ENCODE peak calls at places on chromosome 5, in six cellular contexts. R is ovary, A is pancreas, Z is mucosa of descending colon, F is uterus, U is H9. Q is an unnamed sample.

GRCh38 chr5:87393331-87393730 is 19.4 kb downstream of the CCNH start:
- DNase-seq in R (no peak), U (no peak), Z (no peak), A (no peak), F (no peak), Q (peak; percentile 79)

GRCh38 chr5:14143843-14144585 is 872 bp downstream of the TRIO start:
- DNase-seq in F (no peak), Z (peak; percentile 53), R (peak; percentile 47), U (peak; percentile 45), A (peak; percentile 44), Q (peak; percentile 56)

GRCh38 chr5:88875609-88876234 is 7.3 kb downstream of the MEF2C start:
- DNase-seq in R (no peak), A (no peak), U (no peak), Z (peak; percentile 31), F (no peak), Q (peak; percentile 28)

GRCh38 chr5:116371935-116372334 is 202.7 kb downstream of the SEMA6A start:
- DNase-seq in A (no peak), F (no peak), Z (no peak), R (no peak), U (no peak), Q (no peak)

GRCh38 chr5:36060516-36060885 is 6.2 kb downstream of the UGT3A2 start:
- DNase-seq in R (no peak), F (no peak), U (no peak), Z (no peak), A (no peak), Q (no peak)

GRCh38 chr5:171668097-171668412 is 117.6 kb upstream of the SMIM23 start:
- DNase-seq in A (no peak), R (no peak), U (no peak), Z (no peak), F (no peak), Q (no peak)

GRCh38 chr5:534743-535671 is 10.8 kb upstream of the SLC9A3 start:
- DNase-seq in F (no peak), R (no peak), U (no peak), Z (no peak), A (no peak), Q (no peak)

GRCh38 chr5:141121563-141121962 is at the start of gene PCDHB4:
- DNase-seq in R (peak; percentile 47), F (peak; percentile 45), Z (no peak), U (peak; percentile 51), A (peak; percentile 35), Q (no peak)

GRCh38 chr5:5971227-5971626 is 407.1 kb downstream of the MED10 start:
- DNase-seq in R (no peak), A (no peak), Z (no peak), U (no peak), F (no peak), Q (no peak)

GRCh38 chr5:89327621-89328020 is 444.6 kb upstream of the MEF2C start:
- DNase-seq in Z (no peak), F (no peak), A (no peak), R (no peak), U (no peak), Q (no peak)

GRCh38 chr5:139651863-139652787 is 4.0 kb downstream of the CXXC5 start:
- DNase-seq in U (peak; percentile 81), R (no peak), Z (peak; percentile 85), A (peak; percentile 86), F (peak; percentile 78), Q (peak; percentile 67)

GRCh38 chr5:54329731-54330709 is 19.6 kb upstream of the ARL15 start:
- DNase-seq in U (no peak), Z (peak; percentile 27), F (no peak), A (peak; percentile 59), R (no peak), Q (peak; percentile 83)

GRCh38 chr5:73450041-73450598 is 1.5 kb upstream of the FOXD1 start:
- DNase-seq in U (no peak), F (no peak), R (no peak), Z (no peak), A (no peak), Q (no peak)

GRCh38 chr5:176450077-176450476 is 1.9 kb downstream of the FAF2 start:
- DNase-seq in U (no peak), R (no peak), A (no peak), Z (no peak), F (no peak), Q (no peak)

GRCh38 chr5:142830241-142831018 is 60.3 kb downstream of the ARHGAP26 start:
- DNase-seq in R (no peak), A (no peak), Z (no peak), F (no peak), U (no peak), Q (no peak)

GRCh38 chr5:160105686-160106085 is 13.6 kb downstream of the PWWP2A start:
- DNase-seq in A (no peak), R (no peak), F (no peak), Z (no peak), U (no peak), Q (no peak)

GRCh38 chr5:8953016-8953415 is 592.9 kb downstream of the SEMA5A start:
- DNase-seq in F (no peak), R (no peak), Z (no peak), U (no peak), A (no peak), Q (no peak)

GRCh38 chr5:39424751-39425524 is at the start of gene DAB2:
- DNase-seq in F (peak; percentile 80), A (peak; percentile 67), U (peak; percentile 91), R (peak; percentile 78), Z (peak; percentile 80), Q (peak; percentile 97)

GRCh38 chr5:174723979-174724483 is 351 bp upstream of the MSX2 start:
- DNase-seq in Z (no peak), A (no peak), F (no peak), U (peak; percentile 42), R (no peak), Q (peak; percentile 26)

GRCh38 chr5:141664733-141665461 is 13.7 kb upstream of the FCHSD1 start:
- DNase-seq in R (peak; percentile 66), F (peak; percentile 69), A (peak; percentile 91), Z (peak; percentile 90), U (peak; percentile 85), Q (peak; percentile 76)

GRCh38 chr5:142611154-142611553 is 74.7 kb downstream of the FGF1 start:
- DNase-seq in F (peak; percentile 78), A (peak; percentile 78), U (peak; percentile 84), Z (peak; percentile 86), R (peak; percentile 63), Q (peak; percentile 70)

GRCh38 chr5:141560725-141561483 is 57.9 kb downstream of the DIAPH1 start:
- DNase-seq in A (peak; percentile 92), R (peak; percentile 88), F (peak; percentile 96), Z (peak; percentile 88), U (peak; percentile 95), Q (peak; percentile 95)

GRCh38 chr5:173315495-173316352 is 12.5 kb downstream of the STC2 start:
- DNase-seq in F (peak; percentile 46), U (no peak), R (peak; percentile 51), Z (peak; percentile 43), A (no peak), Q (peak; percentile 67)

GRCh38 chr5:15807861-15808260 is 307.9 kb downstream of the FBXL7 start:
- DNase-seq in U (no peak), A (no peak), Z (no peak), R (no peak), F (peak; percentile 43), Q (peak; percentile 53)

GRCh38 chr5:126499742-126500396 is 76.7 kb downstream of the GRAMD2B start:
- DNase-seq in U (peak; percentile 45), F (no peak), R (no peak), Z (peak; percentile 50), A (no peak), Q (peak; percentile 39)

GRCh38 chr5:34957857-34958690 is 28.7 kb downstream of the DNAJC21 start:
- DNase-seq in U (no peak), Z (peak; percentile 37), F (peak; percentile 26), A (peak; percentile 16), R (no peak), Q (peak; percentile 45)

GRCh38 chr5:38831909-38832308 is 13.9 kb upstream of the OSMR start:
- DNase-seq in F (no peak), A (no peak), Z (no peak), R (no peak), U (peak; percentile 44), Q (peak; percentile 63)

GRCh38 chr5:45643051-45643450 is 53.1 kb downstream of the HCN1 start:
- DNase-seq in Z (no peak), A (no peak), R (no peak), U (no peak), F (no peak), Q (no peak)

GRCh38 chr5:60295423-60295822 is 401.9 kb upstream of the PDE4D start:
- DNase-seq in F (no peak), R (no peak), Z (peak; percentile 40), U (peak; percentile 53), A (peak; percentile 46), Q (peak; percentile 27)

DNA sequence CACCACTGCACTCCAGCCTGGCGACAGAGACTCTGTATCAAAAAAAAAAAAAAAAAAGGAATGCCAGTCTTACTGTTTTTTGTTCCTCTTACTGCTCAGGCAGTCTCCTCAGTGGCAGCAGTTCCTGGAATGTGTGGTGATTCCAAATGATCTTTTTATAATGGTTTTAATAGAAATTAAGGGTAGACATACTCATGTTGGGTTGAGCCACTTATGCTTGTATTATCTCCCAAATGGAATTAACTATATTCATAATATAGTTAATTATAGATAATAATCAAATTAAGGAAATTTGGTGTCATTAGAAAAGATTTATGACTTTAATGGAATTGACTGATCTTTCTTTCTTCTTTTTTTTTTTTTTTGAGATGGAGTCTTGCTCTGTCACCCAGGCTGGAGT is 28.7 kb downstream of the IQGAP2 start:
- DNase-seq in F (no peak), A (no peak), Z (no peak), R (no peak), U (no peak), Q (no peak)
- TF ChIP-seq CTCF in F (no peak), A (no peak), Z (no peak), R (no peak), U (no peak), Q (no peak)

GRCh38 chr5:67267522-67268232 is 71.1 kb upstream of the CD180 start:
- DNase-seq in R (peak; percentile 78), A (peak; percentile 27), Z (no peak), F (peak; percentile 65), U (no peak), Q (no peak)
- H3K4me1 ChIP-seq in R (peaks cover 27% of the 10 kb centered on the region), A (peaks cover 27% of the 10 kb centered on the region), Z (peaks cover 21% of the 10 kb centered on the region), F (peaks cover 19% of the 10 kb centered on the region), U (no peaks in the 10 kb centered on the region), Q (no peaks in the 10 kb centered on the region)

GRCh38 chr5:85108471-85108870 is 723.8 kb upstream of the EDIL3 start:
- DNase-seq in Z (no peak), R (no peak), F (no peak), A (no peak), U (no peak), Q (no peak)
- TF ChIP-seq CTCF in Z (no peak), R (no peak), F (no peak), A (no peak), U (peak; percentile 50), Q (no peak)

GRCh38 chr5:132264546-132265335 is 7.2 kb downstream of the PDLIM4 start:
- DNase-seq in F (peak; percentile 78), R (no peak), A (no peak), Z (peak; percentile 10), U (peak; percentile 10), Q (no peak)

GRCh38 chr5:132263548-132264261 is 6.2 kb downstream of the PDLIM4 start:
- DNase-seq in Z (peak; percentile 5), A (no peak), R (peak; percentile 75), U (peak; percentile 14), F (peak; percentile 95), Q (no peak)

GRCh38 chr5:132260714-132261615 is 3.5 kb downstream of the PDLIM4 start:
- DNase-seq in U (peak; percentile 25), Z (peak; percentile 48), F (peak; percentile 87), R (peak; percentile 65), A (peak; percentile 62), Q (no peak)

GRCh38 chr5:132261881-132262845 is 4.7 kb downstream of the PDLIM4 start:
- DNase-seq in R (no peak), F (no peak), A (no peak), U (peak; percentile 17), Z (peak; percentile 1), Q (no peak)

GRCh38 chr5:132262882-132263547 is 5.5 kb downstream of the PDLIM4 start:
- DNase-seq in A (no peak), F (no peak), R (no peak), Z (no peak), U (no peak), Q (no peak)
- H3K4me1 ChIP-seq in A (no peaks in the 10 kb centered on the region), F (peaks cover 62% of the 10 kb centered on the region), R (peaks cover 27% of the 10 kb centered on the region), Z (peaks cover 15% of the 10 kb centered on the region), U (no peaks in the 10 kb centered on the region), Q (peaks cover 9% of the 10 kb centered on the region)